ENCODE peak calls at places on chromosomes 13 and 19, in five cellular contexts. Q, L, E, J and D are unnamed samples.

GRCh38 chr13:99199541-99200432 is 867 bp upstream of the UBAC2 start:
- DNase-seq in L (no peak), Q (no peak), J (no peak), E (no peak), D (peak)

GRCh38 chr19:40265055-40265762 is 19.9 kb downstream of the AKT2 start:
- DNase-seq in L (peak), E (no peak), Q (no peak), J (no peak), D (no peak)

GRCh38 chr13:98576215-98576945 is 527 bp downstream of the STK24 start:
- DNase-seq in Q (no peak), E (no peak), L (peak), J (peak), D (no peak)

GRCh38 chr19:43777163-43777700 is 3.5 kb downstream of the KCNN4 start:
- DNase-seq in L (no peak), E (no peak), J (peak), Q (no peak), D (no peak)

GRCh38 chr13:113922412-113923118 is 51.3 kb downstream of the C13orf46 start:
- DNase-seq in E (no peak), J (peak), L (no peak), Q (peak), D (no peak)

GRCh38 chr13:44312898-44313551 is 60.6 kb upstream of the SERP2 start:
- DNase-seq in Q (no peak), J (no peak), E (peak), L (no peak), D (peak)

GRCh38 chr13:110246530-110246929 is 60.4 kb downstream of the COL4A1 start:
- DNase-seq in Q (no peak), J (no peak), L (no peak), E (no peak), D (no peak)

GRCh38 chr13:91381371-91381770 is 17.1 kb upstream of the GPC5 start:
- DNase-seq in Q (no peak), E (no peak), L (no peak), J (no peak), D (peak)

GRCh38 chr19:18764591-18765051 is 26.5 kb downstream of the COMP start:
- DNase-seq in E (no peak), Q (no peak), J (no peak), L (no peak), D (no peak)

GRCh38 chr13:71867101-71867814 is at the start of gene DACH1:
- DNase-seq in L (peak), E (no peak), J (peak), Q (no peak), D (peak)

GRCh38 chr13:98089246-98089645 is 53.6 kb upstream of the FARP1 start:
- DNase-seq in Q (no peak), E (no peak), J (no peak), L (no peak), D (peak)

GRCh38 chr13:110187501-110188161 is 119.3 kb downstream of the COL4A1 start:
- DNase-seq in J (no peak), Q (no peak), E (peak), L (no peak), D (peak)

GRCh38 chr19:45640849-45641273 is 1.7 kb upstream of the EML2 start:
- DNase-seq in L (no peak), J (peak), Q (no peak), E (no peak), D (no peak)

GRCh38 chr13:40398060-40398459 is 268.4 kb downstream of the FOXO1 start:
- DNase-seq in J (no peak), Q (no peak), E (no peak), L (no peak), D (no peak)

GRCh38 chr13:52001120-52001731 is 10.0 kb downstream of the ATP7B start:
- DNase-seq in J (no peak), L (no peak), Q (no peak), E (peak), D (peak)

GRCh38 chr13:71320452-71320851 is 546.6 kb downstream of the DACH1 start:
- DNase-seq in J (peak), E (peak), Q (no peak), L (no peak), D (no peak)

GRCh38 chr19:21611659-21612402 is 106.4 kb downstream of the ZNF429 start:
- DNase-seq in Q (no peak), L (no peak), E (no peak), J (no peak), D (no peak)

GRCh38 chr13:90447034-90447734 is 900.3 kb upstream of the MIR17HG start:
- DNase-seq in J (no peak), Q (no peak), L (no peak), E (no peak), D (no peak)

GRCh38 chr19:54916822-54917221 is 10.9 kb downstream of the NCR1 start:
- DNase-seq in J (peak), E (no peak), L (no peak), Q (no peak), D (no peak)

GRCh38 chr13:87851395-87851794 is 180.2 kb downstream of the SLITRK5 start:
- DNase-seq in Q (no peak), J (no peak), E (no peak), L (no peak), D (no peak)

GRCh38 chr13:101211261-101211660 is 205.0 kb downstream of the NALCN start:
- DNase-seq in J (no peak), Q (no peak), E (no peak), L (no peak), D (peak)

GRCh38 chr19:43430976-43431375 is 16.3 kb downstream of the TEX101 start:
- DNase-seq in Q (no peak), J (no peak), E (no peak), L (no peak), D (no peak)

GRCh38 chr13:48214519-48215121 is 18.4 kb upstream of the ITM2B start:
- DNase-seq in Q (no peak), E (no peak), L (no peak), J (no peak), D (no peak)

GRCh38 chr19:42420055-42420544 is 7.1 kb downstream of the LIPE start:
- DNase-seq in L (peak), E (no peak), Q (no peak), J (peak), D (peak)

GRCh38 chr19:13104848-13105646 is 2.4 kb upstream of the LYL1 start:
- DNase-seq in L (peak), J (peak), E (no peak), Q (no peak), D (no peak)

GRCh38 chr19:13112555-13112954 is 4.0 kb downstream of the TRMT1 start:
- DNase-seq in Q (no peak), J (no peak), L (no peak), E (no peak), D (no peak)

GRCh38 chr19:13109361-13110098 is 6.9 kb upstream of the LYL1 start:
- DNase-seq in J (peak), E (no peak), Q (no peak), L (no peak), D (no peak)

GRCh38 chr19:13115936-13116281 is 631 bp downstream of the TRMT1 start:
- DNase-seq in J (no peak), E (no peak), L (no peak), Q (no peak), D (no peak)

DNA sequence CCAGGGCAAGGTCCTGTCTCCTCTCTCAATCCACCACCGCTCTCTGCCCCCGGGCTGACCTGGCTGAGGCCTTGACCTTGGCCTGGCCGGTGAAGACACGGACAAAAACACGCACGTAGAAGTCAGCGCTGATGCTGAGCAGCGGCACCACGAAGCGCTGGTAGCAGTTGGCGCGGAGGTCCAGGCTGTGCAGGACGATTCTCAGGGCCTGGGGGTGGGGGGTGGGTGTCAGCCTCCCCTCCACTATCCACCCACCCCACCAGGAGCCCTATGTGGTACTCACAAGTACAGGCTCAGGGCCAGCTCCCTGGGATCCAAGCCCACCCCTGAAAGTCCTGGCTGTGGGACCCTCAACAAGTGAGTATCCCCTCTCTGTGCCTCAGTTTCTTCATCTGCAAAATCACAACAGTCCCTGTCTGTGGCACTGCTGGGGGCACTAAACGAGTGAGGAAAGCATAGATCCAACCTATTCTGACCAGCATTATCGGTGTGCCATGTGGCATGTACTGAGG is 6.4 kb downstream of the TRMT1 start:
- DNase-seq in E (no peak), L (no peak), Q (no peak), J (no peak), D (no peak)
- TF ChIP-seq CTCF in E (no peak), L (no peak), Q (no peak), J (no peak), D (no peak)

GRCh38 chr13:57716295-57716694 is 84.8 kb downstream of the PCDH17 start:
- DNase-seq in Q (no peak), L (no peak), E (no peak), J (no peak), D (no peak)
- TF ChIP-seq CTCF in Q (no peak), L (no peak), E (no peak), J (no peak), D (no peak)

GRCh38 chr13:81927347-81927746 is 1586.4 kb upstream of the SPRY2 start:
- DNase-seq in J (no peak), Q (no peak), L (no peak), E (no peak), D (no peak)

GRCh38 chr13:81929988-81930387 is 1589.1 kb upstream of the SPRY2 start:
- DNase-seq in Q (no peak), E (no peak), L (no peak), J (no peak), D (no peak)
- TF ChIP-seq CTCF in Q (no peak), E (no peak), L (peak), J (no peak), D (no peak)

DNA sequence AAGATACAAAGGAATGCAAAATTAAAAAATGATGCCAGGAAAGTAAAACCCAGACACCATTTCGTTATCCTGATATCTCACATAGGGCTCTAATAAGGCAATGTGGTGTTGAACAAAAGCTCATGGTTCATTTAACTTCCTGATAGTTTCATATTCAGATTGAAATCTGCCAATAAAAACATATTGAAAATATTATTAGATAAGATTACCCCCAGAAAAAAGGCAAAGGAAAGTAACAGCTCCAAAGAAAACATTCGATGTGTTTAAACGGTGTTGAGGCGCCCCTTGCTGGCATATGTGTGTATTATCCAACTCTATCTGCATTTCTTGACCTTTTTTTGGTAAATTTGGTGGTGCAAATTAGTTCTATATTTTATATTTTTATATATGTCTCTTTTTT is 75.9 kb downstream of the ESD start:
- DNase-seq in Q (no peak), J (no peak), L (no peak), E (peak), D (peak)
- TF ChIP-seq CTCF in Q (peak), J (peak), L (peak), E (peak), D (peak)